ENCODE peak calls at places on chromosomes 11 and 22, in four cellular contexts. J, A, V and L are unnamed samples.

GRCh38 chr22:29481265-29482000 is 1.4 kb downstream of the NEFH start:
- DNase-seq in J (no peak), A (no peak), V (no peak), L (no peak)

GRCh38 chr11:116513894-116514293 is 258.9 kb downstream of the BUD13 start:
- DNase-seq in J (peak; percentile 53), A (no peak), V (no peak), L (peak; percentile 64)

GRCh38 chr11:92204731-92205130 is 19.9 kb upstream of the FAT3 start:
- DNase-seq in J (no peak), A (no peak), V (no peak), L (no peak)

GRCh38 chr22:45006101-45006872 is 3.5 kb downstream of the PHF21B start:
- DNase-seq in J (no peak), A (no peak), V (no peak), L (no peak)

GRCh38 chr11:72195518-72195917 is 3.6 kb downstream of the FOLR1 start:
- DNase-seq in J (no peak), A (no peak), V (no peak), L (no peak)

GRCh38 chr11:11813288-11813962 is 28.3 kb upstream of the USP47 start:
- DNase-seq in J (no peak), A (no peak), V (no peak), L (peak; percentile 94)

GRCh38 chr11:6992457-6993431 is 27.4 kb downstream of the ZNF214 start:
- DNase-seq in J (no peak), A (no peak), V (no peak), L (no peak)

GRCh38 chr11:45815747-45816146 is 10.8 kb downstream of the SLC35C1 start:
- DNase-seq in J (peak; percentile 38), A (peak; percentile 32), V (no peak), L (no peak)

GRCh38 chr11:120482149-120482548 is 29.4 kb upstream of the GRIK4 start:
- DNase-seq in J (peak; percentile 20), A (no peak), V (no peak), L (peak; percentile 12)

GRCh38 chr11:4881860-4882500 is at the start of gene OR51T1:
- DNase-seq in J (peak; percentile 65), A (no peak), V (no peak), L (no peak)

GRCh38 chr22:17260950-17261349 is 41.7 kb upstream of the ADA2 start:
- DNase-seq in J (no peak), A (no peak), V (no peak), L (no peak)

GRCh38 chr11:69220581-69221051 is 64.9 kb downstream of the SMIM38 start:
- DNase-seq in J (no peak), A (no peak), V (no peak), L (no peak)

GRCh38 chr11:5476184-5476819 is 12.2 kb upstream of the OR52D1 start:
- DNase-seq in J (peak; percentile 74), A (peak; percentile 53), V (no peak), L (peak; percentile 36)

GRCh38 chr22:22755778-22756100 is 111.3 kb downstream of the GGTLC2 start:
- DNase-seq in J (no peak), A (no peak), V (no peak), L (no peak)

GRCh38 chr11:106473089-106473722 is 395.7 kb downstream of the AASDHPPT start:
- DNase-seq in J (no peak), A (no peak), V (no peak), L (no peak)

GRCh38 chr11:104623518-104623917 is 274.7 kb downstream of the CASP12 start:
- DNase-seq in J (no peak), A (no peak), V (no peak), L (no peak)

GRCh38 chr11:110100476-110101240 is 7.5 kb downstream of the ZC3H12C start:
- DNase-seq in J (no peak), A (no peak), V (no peak), L (no peak)

GRCh38 chr22:26401726-26402125 is 27.3 kb upstream of the ASPHD2 start:
- DNase-seq in J (peak; percentile 72), A (no peak), V (no peak), L (no peak)

GRCh38 chr22:37913233-37913721 is 7.2 kb downstream of the MICALL1 start:
- DNase-seq in J (peak; percentile 46), A (no peak), V (no peak), L (no peak)

GRCh38 chr11:78266451-78266850 is 77.7 kb downstream of the USP35 start:
- DNase-seq in J (no peak), A (no peak), V (no peak), L (no peak)

GRCh38 chr11:31442086-31442485 is 67.3 kb downstream of the IMMP1L start:
- DNase-seq in J (no peak), A (no peak), V (no peak), L (peak; percentile 4)

GRCh38 chr11:70430671-70431574 is 32.6 kb downstream of the CTTN start:
- DNase-seq in J (no peak), A (no peak), V (no peak), L (no peak)

GRCh38 chr22:49959782-49960158 is 802 bp upstream of the PIM3 start:
- DNase-seq in J (no peak), A (peak; percentile 80), V (no peak), L (peak; percentile 74)
- TF ChIP-seq NFIC in J (peak; percentile 24), A (no peak), V (no peak), L (no peak)

GRCh38 chr11:93720522-93720921 is 20.8 kb downstream of the TAF1D start:
- DNase-seq in J (no peak), A (no peak), V (no peak), L (no peak)

GRCh38 chr11:93718057-93718563 is 23.2 kb downstream of the TAF1D start:
- DNase-seq in J (peak; percentile 80), A (no peak), V (peak; percentile 64), L (no peak)

GRCh38 chr11:93715797-93716396 is 25.4 kb downstream of the TAF1D start:
- DNase-seq in J (no peak), A (no peak), V (no peak), L (no peak)

GRCh38 chr11:93719310-93719709 is 22.0 kb downstream of the TAF1D start:
- DNase-seq in J (no peak), A (no peak), V (no peak), L (no peak)

GRCh38 chr11:93717501-93717900 is 23.8 kb downstream of the TAF1D start:
- DNase-seq in J (no peak), A (no peak), V (no peak), L (no peak)
- TF ChIP-seq NFIC in J (no peak), A (no peak), V (no peak), L (no peak)

DNA sequence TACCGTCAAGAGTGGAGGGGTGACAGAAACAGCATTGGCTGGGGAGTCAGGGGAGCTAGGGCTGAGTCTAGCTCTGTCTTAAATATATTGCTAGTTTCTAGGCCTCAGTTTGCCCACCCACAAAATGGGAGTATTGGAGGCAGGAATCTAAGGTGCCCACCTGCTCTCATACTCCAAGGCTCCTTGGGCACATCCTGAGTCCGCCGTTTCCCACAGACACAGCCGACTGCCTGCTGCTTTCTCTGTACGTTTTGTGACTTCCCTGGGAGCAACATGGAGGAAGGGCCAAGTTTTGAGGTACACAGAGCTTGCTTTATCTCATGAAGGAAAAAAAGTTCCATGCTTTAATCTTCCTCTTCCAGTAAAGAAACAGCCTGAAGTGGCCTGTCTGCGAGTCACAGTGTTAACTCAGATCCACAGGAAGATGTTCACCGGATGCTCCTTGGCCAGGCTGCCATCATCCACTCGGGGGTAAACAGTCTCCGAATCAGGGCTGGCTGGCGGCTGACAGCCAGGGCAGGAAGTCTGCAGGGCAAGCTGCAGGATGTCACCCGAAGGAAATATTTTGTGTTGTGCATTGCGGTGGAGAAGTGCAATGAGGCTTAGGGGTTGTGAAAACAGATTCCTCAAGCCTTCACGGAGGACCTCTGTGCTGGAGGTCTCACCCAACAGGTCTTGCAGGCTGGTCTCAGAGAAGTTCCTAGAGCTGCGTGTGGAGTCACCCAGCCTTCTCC is 11.1 kb upstream of the CERK start:
- DNase-seq in J (no peak), A (no peak), V (no peak), L (no peak)
- TF ChIP-seq NFIC in J (no peak), A (no peak), V (no peak), L (no peak)

GRCh38 chr22:35367331-35367886 is 13.5 kb upstream of the HMOX1 start:
- DNase-seq in J (no peak), A (no peak), V (peak; percentile 65), L (no peak)
- TF ChIP-seq NFIC in J (no peak), A (no peak), V (no peak), L (no peak)

GRCh38 chr11:117928818-117929567 is at the start of gene TMPRSS13:
- DNase-seq in J (no peak), A (no peak), V (no peak), L (no peak)
- TF ChIP-seq NFIC in J (no peak), A (no peak), V (no peak), L (no peak)

GRCh38 chr11:692824-693414 is 2.1 kb downstream of the DEAF1 start:
- DNase-seq in J (no peak), A (no peak), V (peak; percentile 8), L (no peak)

GRCh38 chr11:693887-694562 is 997 bp downstream of the DEAF1 start:
- DNase-seq in J (no peak), A (no peak), V (no peak), L (no peak)

GRCh38 chr11:694563-695331 is at the start of gene DEAF1:
- DNase-seq in J (peak; percentile 89), A (peak; percentile 95), V (peak; percentile 59), L (peak; percentile 90)

GRCh38 chr11:691710-692590 is 3.1 kb downstream of the DEAF1 start:
- DNase-seq in J (no peak), A (no peak), V (no peak), L (no peak)

GRCh38 chr11:693415-693831 is 1.6 kb downstream of the DEAF1 start:
- DNase-seq in J (no peak), A (no peak), V (no peak), L (no peak)
- TF ChIP-seq NFIC in J (no peak), A (no peak), V (no peak), L (no peak)

GRCh38 chr11:843818-844692 is 1.4 kb downstream of the TSPAN4 start:
- DNase-seq in J (peak; percentile 57), A (no peak), V (no peak), L (peak; percentile 89)

GRCh38 chr11:842370-843002 is at the start of the genes POLR2L and TSPAN4:
- DNase-seq in J (peak; percentile 93), A (peak; percentile 97), V (no peak), L (peak; percentile 78)

GRCh38 chr11:844693-845644 is 2.3 kb downstream of the TSPAN4 start:
- DNase-seq in J (peak; percentile 71), A (peak; percentile 82), V (no peak), L (peak; percentile 88)

GRCh38 chr11:841981-842369 is 354 bp downstream of the POLR2L start:
- DNase-seq in J (no peak), A (no peak), V (no peak), L (no peak)

DNA sequence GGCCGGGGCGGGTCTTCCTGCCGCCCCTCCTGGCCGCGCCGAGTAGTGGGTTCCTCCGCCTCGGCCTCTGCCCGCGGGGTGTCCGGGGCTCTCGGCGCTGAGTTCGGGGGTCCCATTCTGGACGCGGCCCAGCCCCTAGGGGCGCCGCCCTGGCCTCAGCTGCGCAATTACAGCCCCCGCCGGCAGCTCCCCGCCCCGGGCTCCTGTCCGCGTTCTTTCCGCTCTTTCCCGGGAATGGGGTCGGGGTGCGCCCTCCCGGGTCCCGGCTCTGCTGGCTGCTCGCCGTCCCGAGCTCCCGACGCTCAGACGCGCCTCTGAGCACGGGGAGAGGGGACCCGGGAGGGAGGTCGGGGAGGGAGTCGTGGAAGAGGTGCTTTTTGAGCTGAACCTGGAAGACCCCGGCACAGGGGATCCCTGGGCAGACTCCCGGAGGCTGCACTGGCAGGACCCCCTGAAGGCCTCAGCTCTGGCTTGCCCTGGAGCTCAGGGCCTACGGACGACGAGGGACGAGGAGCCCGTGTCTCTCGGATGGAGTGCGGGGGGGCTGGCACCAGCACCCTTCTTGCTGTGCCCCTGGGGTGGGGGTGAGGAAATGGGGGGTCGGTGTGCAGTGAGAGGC is 543 bp downstream of the TSPAN4 start:
- DNase-seq in J (no peak), A (peak; percentile 68), V (no peak), L (no peak)
- TF ChIP-seq NFIC in J (no peak), A (no peak), V (no peak), L (no peak)